ENCODE peak calls at places on chromosomes 13 and 19, in nine cellular contexts. W is HTR-8/SVneo; C is left ventricle myocardium superior; S is activated T-cell treated with anti-CD3 and anti-CD28 coated beads for 4 hours; B is tibial artery; V is activated naive CD8-positive, alpha-beta T cell treated with anti-CD3 and anti-CD28 coated beads, Interleukin-2, amount 50 U/mL, for 24 hours; O is kidney glomerular epithelial cell; U is NCI-H510A treated with DMSO at 0.1 percent for 48 hours; K is GM12865. Z is an unnamed sample.

GRCh38 chr19:53881482-53882390 is at the start of gene PRKCG:
- DNase-seq in W (no peak), C (peak), S (peak), B (no peak), V (peak), O (no peak), U (no peak), K (no peak), Z (peak)

GRCh38 chr13:39210961-39211534 is 172.8 kb downstream of the NHLRC3 start:
- DNase-seq in W (no peak), C (no peak), S (no peak), B (no peak), V (no peak), O (no peak), U (no peak), K (no peak), Z (no peak)

GRCh38 chr19:49555600-49556411 is 24.6 kb downstream of the NOSIP start:
- DNase-seq in W (no peak), C (peak), S (peak), B (peak), V (peak), O (no peak), U (no peak), K (peak), Z (peak)

GRCh38 chr13:20297181-20297580 is 65.1 kb upstream of the GJB6 start:
- DNase-seq in W (no peak), C (no peak), S (no peak), B (no peak), V (no peak), O (no peak), U (no peak), K (no peak), Z (no peak)

GRCh38 chr19:42277821-42278809 is 9.1 kb downstream of the CIC start:
- DNase-seq in W (no peak), C (peak), S (no peak), B (no peak), V (no peak), O (peak), U (no peak), K (no peak), Z (no peak)

GRCh38 chr19:37941820-37942515 is 35.0 kb downstream of the SIPA1L3 start:
- DNase-seq in W (no peak), C (no peak), S (no peak), B (no peak), V (no peak), O (peak), U (peak), K (no peak), Z (no peak)

GRCh38 chr19:29831041-29831548 is 19.3 kb downstream of the CCNE1 start:
- DNase-seq in W (no peak), C (no peak), S (peak), B (no peak), V (peak), O (no peak), U (no peak), K (peak), Z (no peak)

GRCh38 chr19:48900477-48901452 is 653 bp downstream of the NUCB1 start:
- DNase-seq in W (no peak), C (no peak), S (no peak), B (no peak), V (peak), O (no peak), U (no peak), K (peak), Z (no peak)

GRCh38 chr19:8324186-8325050 is 3.1 kb downstream of the RPS28 start:
- DNase-seq in W (no peak), C (peak), S (no peak), B (no peak), V (peak), O (no peak), U (no peak), K (peak), Z (no peak)

GRCh38 chr19:1421958-1422305 is 14.5 kb downstream of the DAZAP1 start:
- DNase-seq in W (no peak), C (no peak), S (no peak), B (no peak), V (no peak), O (no peak), U (no peak), K (no peak), Z (no peak)

Z was measured in stimulated activated CD4-positive, alpha-beta T cell treated with anti-CD3 and anti-CD28 coated beads, TNF-alpha, amount 100 ng/mL, for 4 hours.